ENCODE peak calls at places on chromosome 3, in eight cellular contexts. One of them, this sample, is unnamed.

GRCh38 chr3:25532763-25533162 is 104.7 kb downstream of the RARB start:
- DNase-seq in KG1: no peak
- DNase-seq in iPS DF 6.9: peak
- DNase-seq in stimulated activated CD4-positive, alpha-beta T cell treated with anti-CD3 and anti-CD28 coated beads, Interleukin-1b, Interleukin-23, amount 100 ng/mL, for 1 hour: no peak
- DNase-seq in HL-60: peak
- DNase-seq in sciatic nerve: no peak
- DNase-seq in HTR-8/SVneo: no peak
- DNase-seq in right atrium auricular region: no peak
- DNase-seq in this sample: no peak

GRCh38 chr3:13544293-13544831 is 4.6 kb upstream of the FBLN2 start:
- DNase-seq in HL-60: no peak
- DNase-seq in stimulated activated CD4-positive, alpha-beta T cell treated with anti-CD3 and anti-CD28 coated beads, Interleukin-1b, Interleukin-23, amount 100 ng/mL, for 1 hour: no peak
- DNase-seq in KG1: no peak
- DNase-seq in HTR-8/SVneo: peak
- DNase-seq in iPS DF 6.9: no peak
- DNase-seq in sciatic nerve: no peak
- DNase-seq in right atrium auricular region: no peak
- DNase-seq in this sample: no peak

GRCh38 chr3:72145506-72146380 is 360.8 kb upstream of the PROK2 start:
- DNase-seq in iPS DF 6.9: no peak
- DNase-seq in right atrium auricular region: no peak
- DNase-seq in HTR-8/SVneo: no peak
- DNase-seq in stimulated activated CD4-positive, alpha-beta T cell treated with anti-CD3 and anti-CD28 coated beads, Interleukin-1b, Interleukin-23, amount 100 ng/mL, for 1 hour: no peak
- DNase-seq in HL-60: no peak
- DNase-seq in sciatic nerve: no peak
- DNase-seq in KG1: no peak
- DNase-seq in this sample: no peak

GRCh38 chr3:62874398-62875102 is 666 bp downstream of the CADPS start:
- DNase-seq in sciatic nerve: no peak
- DNase-seq in KG1: no peak
- DNase-seq in HL-60: no peak
- DNase-seq in stimulated activated CD4-positive, alpha-beta T cell treated with anti-CD3 and anti-CD28 coated beads, Interleukin-1b, Interleukin-23, amount 100 ng/mL, for 1 hour: no peak
- DNase-seq in right atrium auricular region: no peak
- DNase-seq in HTR-8/SVneo: no peak
- DNase-seq in iPS DF 6.9: no peak
- DNase-seq in this sample: no peak

GRCh38 chr3:123750659-123751420 is 133.3 kb downstream of the MYLK start:
- DNase-seq in iPS DF 6.9: no peak
- DNase-seq in KG1: no peak
- DNase-seq in stimulated activated CD4-positive, alpha-beta T cell treated with anti-CD3 and anti-CD28 coated beads, Interleukin-1b, Interleukin-23, amount 100 ng/mL, for 1 hour: no peak
- DNase-seq in right atrium auricular region: no peak
- DNase-seq in sciatic nerve: no peak
- DNase-seq in HTR-8/SVneo: peak
- DNase-seq in HL-60: no peak
- DNase-seq in this sample: no peak

GRCh38 chr3:149377408-149378111 is at the start of gene TM4SF1:
- DNase-seq in KG1: no peak
- DNase-seq in sciatic nerve: peak
- DNase-seq in right atrium auricular region: peak
- DNase-seq in HTR-8/SVneo: peak
- DNase-seq in HL-60: no peak
- DNase-seq in iPS DF 6.9: no peak
- DNase-seq in stimulated activated CD4-positive, alpha-beta T cell treated with anti-CD3 and anti-CD28 coated beads, Interleukin-1b, Interleukin-23, amount 100 ng/mL, for 1 hour: no peak
- DNase-seq in this sample: peak

GRCh38 chr3:116741462-116741861 is 31.9 kb downstream of the TUSC7 start:
- DNase-seq in iPS DF 6.9: no peak
- DNase-seq in right atrium auricular region: no peak
- DNase-seq in sciatic nerve: no peak
- DNase-seq in stimulated activated CD4-positive, alpha-beta T cell treated with anti-CD3 and anti-CD28 coated beads, Interleukin-1b, Interleukin-23, amount 100 ng/mL, for 1 hour: no peak
- DNase-seq in HTR-8/SVneo: no peak
- DNase-seq in HL-60: no peak
- DNase-seq in KG1: no peak
- DNase-seq in this sample: no peak

GRCh38 chr3:111979689-111980025 is 831 bp downstream of the ABHD10 start:
- DNase-seq in KG1: no peak
- DNase-seq in sciatic nerve: no peak
- DNase-seq in HL-60: no peak
- DNase-seq in HTR-8/SVneo: no peak
- DNase-seq in iPS DF 6.9: no peak
- DNase-seq in right atrium auricular region: no peak
- DNase-seq in stimulated activated CD4-positive, alpha-beta T cell treated with anti-CD3 and anti-CD28 coated beads, Interleukin-1b, Interleukin-23, amount 100 ng/mL, for 1 hour: no peak
- DNase-seq in this sample: no peak

GRCh38 chr3:31534036-31534435 is 1.3 kb downstream of the STT3B start:
- DNase-seq in KG1: no peak
- DNase-seq in HTR-8/SVneo: peak
- DNase-seq in sciatic nerve: no peak
- DNase-seq in right atrium auricular region: no peak
- DNase-seq in HL-60: peak
- DNase-seq in iPS DF 6.9: no peak
- DNase-seq in stimulated activated CD4-positive, alpha-beta T cell treated with anti-CD3 and anti-CD28 coated beads, Interleukin-1b, Interleukin-23, amount 100 ng/mL, for 1 hour: no peak
- DNase-seq in this sample: no peak